ENCODE peak calls at places on chromosomes 5 and 9, in eight cellular contexts. One of them, this sample, is unnamed.

GRCh38 chr5:61322738-61323429 is 9.2 kb upstream of the ZSWIM6 start:
- DNase-seq in PC-3: peak; percentile 71
- DNase-seq in heart right ventricle: no peak
- DNase-seq in neural progenitor cell: no peak
- DNase-seq in cardiac fibroblast: peak; percentile 76
- DNase-seq in CD8-positive, alpha-beta T cell: no peak
- DNase-seq in gastrocnemius medialis: no peak
- DNase-seq in uterus: no peak
- DNase-seq in this sample: no peak

GRCh38 chr5:121053055-121053985 is 589.2 kb downstream of the PRR16 start:
- DNase-seq in PC-3: peak; percentile 9
- DNase-seq in heart right ventricle: no peak
- DNase-seq in neural progenitor cell: no peak
- DNase-seq in cardiac fibroblast: no peak
- DNase-seq in CD8-positive, alpha-beta T cell: no peak
- DNase-seq in gastrocnemius medialis: no peak
- DNase-seq in uterus: no peak
- DNase-seq in this sample: no peak

GRCh38 chr5:146043722-146044121 is 61.7 kb downstream of the PLAC8L1 start:
- DNase-seq in PC-3: no peak
- DNase-seq in heart right ventricle: no peak
- DNase-seq in neural progenitor cell: no peak
- DNase-seq in cardiac fibroblast: no peak
- DNase-seq in CD8-positive, alpha-beta T cell: no peak
- DNase-seq in gastrocnemius medialis: no peak
- DNase-seq in uterus: no peak
- DNase-seq in this sample: no peak

GRCh38 chr9:122338989-122339388 is 31.8 kb upstream of the PTGS1 start:
- DNase-seq in PC-3: no peak
- DNase-seq in heart right ventricle: no peak
- DNase-seq in neural progenitor cell: no peak
- DNase-seq in cardiac fibroblast: no peak
- DNase-seq in CD8-positive, alpha-beta T cell: no peak
- DNase-seq in gastrocnemius medialis: no peak
- DNase-seq in uterus: no peak
- DNase-seq in this sample: peak; percentile 59

GRCh38 chr9:93217706-93218105 is 33.8 kb downstream of the WNK2 start:
- DNase-seq in PC-3: no peak
- DNase-seq in heart right ventricle: no peak
- DNase-seq in neural progenitor cell: no peak
- DNase-seq in cardiac fibroblast: no peak
- DNase-seq in CD8-positive, alpha-beta T cell: no peak
- DNase-seq in gastrocnemius medialis: peak; percentile 89
- DNase-seq in uterus: no peak
- DNase-seq in this sample: no peak

GRCh38 chr9:126222835-126223431 is 103.7 kb upstream of the MVB12B start:
- DNase-seq in PC-3: no peak
- DNase-seq in heart right ventricle: no peak
- DNase-seq in neural progenitor cell: no peak
- DNase-seq in cardiac fibroblast: no peak
- DNase-seq in CD8-positive, alpha-beta T cell: no peak
- DNase-seq in gastrocnemius medialis: no peak
- DNase-seq in uterus: no peak
- DNase-seq in this sample: no peak

GRCh38 chr5:150017606-150018005 is 17.1 kb downstream of the HMGXB3 start:
- DNase-seq in PC-3: peak; percentile 99
- DNase-seq in heart right ventricle: no peak
- DNase-seq in neural progenitor cell: no peak
- DNase-seq in cardiac fibroblast: no peak
- DNase-seq in CD8-positive, alpha-beta T cell: no peak
- DNase-seq in gastrocnemius medialis: no peak
- DNase-seq in uterus: no peak
- DNase-seq in this sample: no peak

GRCh38 chr9:108569624-108570023 is 286.2 kb downstream of the ACTL7B start:
- DNase-seq in PC-3: peak; percentile 46
- DNase-seq in heart right ventricle: no peak
- DNase-seq in neural progenitor cell: no peak
- DNase-seq in cardiac fibroblast: peak; percentile 18
- DNase-seq in CD8-positive, alpha-beta T cell: no peak
- DNase-seq in gastrocnemius medialis: peak; percentile 26
- DNase-seq in uterus: no peak
- DNase-seq in this sample: no peak

GRCh38 chr5:76270214-76270613 is 132.9 kb upstream of the IQGAP2 start:
- DNase-seq in PC-3: no peak
- DNase-seq in heart right ventricle: no peak
- DNase-seq in neural progenitor cell: no peak
- DNase-seq in cardiac fibroblast: no peak
- DNase-seq in CD8-positive, alpha-beta T cell: no peak
- DNase-seq in gastrocnemius medialis: no peak
- DNase-seq in uterus: no peak
- DNase-seq in this sample: no peak

GRCh38 chr9:19155106-19155999 is 28.1 kb upstream of the PLIN2 start:
- DNase-seq in PC-3: peak; percentile 28
- DNase-seq in heart right ventricle: no peak
- DNase-seq in neural progenitor cell: no peak
- DNase-seq in cardiac fibroblast: no peak
- DNase-seq in CD8-positive, alpha-beta T cell: no peak
- DNase-seq in gastrocnemius medialis: no peak
- DNase-seq in uterus: no peak
- DNase-seq in this sample: no peak

GRCh38 chr9:14346301-14346721 is 32.4 kb upstream of the NFIB start:
- DNase-seq in PC-3: no peak
- DNase-seq in heart right ventricle: peak; percentile 49
- DNase-seq in neural progenitor cell: peak; percentile 47
- DNase-seq in cardiac fibroblast: no peak
- DNase-seq in CD8-positive, alpha-beta T cell: no peak
- DNase-seq in gastrocnemius medialis: peak; percentile 63
- DNase-seq in uterus: no peak
- DNase-seq in this sample: peak; percentile 91

GRCh38 chr5:148932355-148932935 is 106.0 kb downstream of the ADRB2 start:
- DNase-seq in PC-3: no peak
- DNase-seq in heart right ventricle: no peak
- DNase-seq in neural progenitor cell: no peak
- DNase-seq in cardiac fibroblast: no peak
- DNase-seq in CD8-positive, alpha-beta T cell: no peak
- DNase-seq in gastrocnemius medialis: no peak
- DNase-seq in uterus: no peak
- DNase-seq in this sample: no peak

GRCh38 chr5:175800656-175801081 is 70.7 kb upstream of the CPLX2 start:
- DNase-seq in PC-3: peak; percentile 76
- DNase-seq in heart right ventricle: no peak
- DNase-seq in neural progenitor cell: no peak
- DNase-seq in cardiac fibroblast: peak; percentile 12
- DNase-seq in CD8-positive, alpha-beta T cell: no peak
- DNase-seq in gastrocnemius medialis: no peak
- DNase-seq in uterus: no peak
- DNase-seq in this sample: no peak

GRCh38 chr5:175798626-175799025 is 72.8 kb upstream of the CPLX2 start:
- DNase-seq in PC-3: no peak
- DNase-seq in heart right ventricle: no peak
- DNase-seq in neural progenitor cell: no peak
- DNase-seq in cardiac fibroblast: no peak
- DNase-seq in CD8-positive, alpha-beta T cell: no peak
- DNase-seq in gastrocnemius medialis: no peak
- DNase-seq in uterus: no peak
- DNase-seq in this sample: no peak

GRCh38 chr5:175795959-175796358 is 75.4 kb upstream of the CPLX2 start:
- DNase-seq in PC-3: no peak
- DNase-seq in heart right ventricle: no peak
- DNase-seq in neural progenitor cell: no peak
- DNase-seq in cardiac fibroblast: no peak
- DNase-seq in CD8-positive, alpha-beta T cell: no peak
- DNase-seq in gastrocnemius medialis: no peak
- DNase-seq in uterus: no peak
- DNase-seq in this sample: no peak

GRCh38 chr5:175796536-175797499 is 74.6 kb upstream of the CPLX2 start:
- DNase-seq in PC-3: peak; percentile 80
- DNase-seq in heart right ventricle: peak; percentile 80
- DNase-seq in neural progenitor cell: peak; percentile 98
- DNase-seq in cardiac fibroblast: peak; percentile 85
- DNase-seq in CD8-positive, alpha-beta T cell: peak; percentile 83
- DNase-seq in gastrocnemius medialis: peak; percentile 17
- DNase-seq in uterus: no peak
- DNase-seq in this sample: peak; percentile 89

GRCh38 chr5:175797521-175798038 is 73.8 kb upstream of the CPLX2 start:
- DNase-seq in PC-3: peak; percentile 9
- DNase-seq in heart right ventricle: no peak
- DNase-seq in neural progenitor cell: peak; percentile 67
- DNase-seq in cardiac fibroblast: no peak
- DNase-seq in CD8-positive, alpha-beta T cell: no peak
- DNase-seq in gastrocnemius medialis: no peak
- DNase-seq in uterus: no peak
- DNase-seq in this sample: no peak
- TF ChIP-seq CTCF in PC-3: no peak
- TF ChIP-seq CTCF in heart right ventricle: no peak
- TF ChIP-seq CTCF in neural progenitor cell: no peak
- TF ChIP-seq CTCF in cardiac fibroblast: no peak
- TF ChIP-seq CTCF in CD8-positive, alpha-beta T cell: no peak
- TF ChIP-seq CTCF in gastrocnemius medialis: no peak
- TF ChIP-seq CTCF in uterus: no peak
- TF ChIP-seq CTCF in this sample: no peak

DNA sequence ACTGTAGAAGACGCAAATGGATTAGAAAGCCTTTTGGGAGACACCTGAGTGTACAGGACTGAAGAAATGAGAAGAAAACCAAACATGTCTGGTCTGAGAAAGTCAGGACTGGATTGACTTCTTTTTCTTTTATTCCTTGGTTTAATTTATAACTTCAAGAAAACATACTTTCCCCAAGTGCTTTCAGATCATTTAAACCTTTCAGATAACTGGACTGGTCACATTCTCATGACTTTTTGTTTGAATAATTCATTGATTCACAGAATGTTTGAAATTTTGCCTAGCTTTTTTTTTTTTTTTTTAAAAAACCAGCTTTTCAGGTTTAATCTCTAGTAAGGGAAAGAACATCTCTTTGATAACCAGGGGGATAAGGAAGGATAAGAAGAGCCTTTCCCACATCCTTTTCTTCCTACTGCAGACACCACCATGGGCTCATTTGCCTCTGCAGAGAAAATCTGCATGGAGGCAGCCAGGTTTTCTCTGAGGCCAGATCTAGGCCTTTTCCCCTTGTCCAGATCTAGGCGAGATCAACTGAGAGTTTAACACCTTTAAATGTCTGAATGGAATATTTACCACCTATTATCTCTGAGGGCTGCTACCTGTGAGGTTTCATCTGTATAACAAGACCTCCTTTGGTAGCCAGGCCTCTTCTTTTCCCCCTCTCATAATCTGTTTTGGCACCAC is 44.9 kb upstream of the SLC28A3 start:
- DNase-seq in PC-3: no peak
- DNase-seq in heart right ventricle: no peak
- DNase-seq in neural progenitor cell: no peak
- DNase-seq in cardiac fibroblast: no peak
- DNase-seq in CD8-positive, alpha-beta T cell: no peak
- DNase-seq in gastrocnemius medialis: no peak
- DNase-seq in uterus: no peak
- DNase-seq in this sample: no peak
- TF ChIP-seq CTCF in PC-3: no peak
- TF ChIP-seq CTCF in heart right ventricle: no peak
- TF ChIP-seq CTCF in neural progenitor cell: no peak
- TF ChIP-seq CTCF in cardiac fibroblast: no peak
- TF ChIP-seq CTCF in CD8-positive, alpha-beta T cell: no peak
- TF ChIP-seq CTCF in gastrocnemius medialis: no peak
- TF ChIP-seq CTCF in uterus: no peak
- TF ChIP-seq CTCF in this sample: no peak

DNA sequence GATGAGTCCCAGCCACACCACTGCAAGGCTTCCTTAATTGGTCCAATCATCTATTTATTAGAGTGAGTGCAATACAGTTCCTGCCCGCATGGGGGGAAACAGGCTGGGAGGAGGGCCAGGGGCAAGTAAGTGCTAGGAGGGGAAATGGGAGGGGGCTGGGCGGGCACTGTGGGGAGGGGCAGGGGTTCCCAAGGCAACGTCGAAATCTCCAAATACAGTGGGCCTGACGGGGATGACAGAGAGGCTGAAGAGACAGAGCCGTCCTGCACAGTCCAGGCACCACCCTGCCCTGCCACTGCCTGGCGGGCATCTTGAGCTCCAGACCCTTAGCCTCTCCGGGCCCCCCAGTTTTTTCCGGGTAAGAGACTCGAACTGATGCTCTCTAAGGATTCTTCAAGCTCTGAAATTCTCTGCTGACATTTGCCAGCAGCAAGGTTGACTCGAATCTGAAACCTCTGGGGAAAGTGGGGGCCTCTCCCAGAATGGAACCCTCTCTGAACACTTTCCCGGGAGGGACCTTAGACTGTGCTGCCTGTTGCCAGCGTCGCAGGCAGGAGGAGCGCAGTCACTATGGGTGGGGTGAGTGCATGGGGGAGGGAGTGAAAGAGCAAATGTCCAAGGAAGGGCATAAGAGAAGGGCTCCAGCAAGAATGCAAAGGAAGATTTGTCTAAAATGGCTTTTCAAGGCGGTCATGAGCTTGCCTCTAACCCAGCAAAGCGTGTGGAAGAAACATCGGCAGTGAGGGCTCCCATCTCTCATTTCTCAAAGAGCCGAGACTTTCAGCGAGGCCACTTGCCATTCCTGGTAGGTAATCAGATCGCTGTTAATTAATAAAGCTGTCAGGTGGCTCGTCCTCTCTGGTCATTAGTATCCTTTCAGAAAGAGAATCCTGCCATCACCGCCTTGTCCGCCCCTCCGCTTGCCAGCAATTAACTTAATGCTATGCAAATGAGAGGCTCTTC is 98.9 kb downstream of the GTF3C4 start:
- DNase-seq in PC-3: peak; percentile 41
- DNase-seq in heart right ventricle: peak; percentile 48
- DNase-seq in neural progenitor cell: peak; percentile 80
- DNase-seq in cardiac fibroblast: peak; percentile 82
- DNase-seq in CD8-positive, alpha-beta T cell: peak; percentile 75
- DNase-seq in gastrocnemius medialis: peak; percentile 22
- DNase-seq in uterus: peak; percentile 38
- DNase-seq in this sample: no peak
- TF ChIP-seq CTCF in PC-3: peak; percentile 40
- TF ChIP-seq CTCF in heart right ventricle: peak; percentile 44
- TF ChIP-seq CTCF in neural progenitor cell: peak; percentile 55
- TF ChIP-seq CTCF in cardiac fibroblast: peak; percentile 42
- TF ChIP-seq CTCF in CD8-positive, alpha-beta T cell: peak; percentile 42
- TF ChIP-seq CTCF in gastrocnemius medialis: no peak
- TF ChIP-seq CTCF in uterus: peak; percentile 61
- TF ChIP-seq CTCF in this sample: no peak

DNA sequence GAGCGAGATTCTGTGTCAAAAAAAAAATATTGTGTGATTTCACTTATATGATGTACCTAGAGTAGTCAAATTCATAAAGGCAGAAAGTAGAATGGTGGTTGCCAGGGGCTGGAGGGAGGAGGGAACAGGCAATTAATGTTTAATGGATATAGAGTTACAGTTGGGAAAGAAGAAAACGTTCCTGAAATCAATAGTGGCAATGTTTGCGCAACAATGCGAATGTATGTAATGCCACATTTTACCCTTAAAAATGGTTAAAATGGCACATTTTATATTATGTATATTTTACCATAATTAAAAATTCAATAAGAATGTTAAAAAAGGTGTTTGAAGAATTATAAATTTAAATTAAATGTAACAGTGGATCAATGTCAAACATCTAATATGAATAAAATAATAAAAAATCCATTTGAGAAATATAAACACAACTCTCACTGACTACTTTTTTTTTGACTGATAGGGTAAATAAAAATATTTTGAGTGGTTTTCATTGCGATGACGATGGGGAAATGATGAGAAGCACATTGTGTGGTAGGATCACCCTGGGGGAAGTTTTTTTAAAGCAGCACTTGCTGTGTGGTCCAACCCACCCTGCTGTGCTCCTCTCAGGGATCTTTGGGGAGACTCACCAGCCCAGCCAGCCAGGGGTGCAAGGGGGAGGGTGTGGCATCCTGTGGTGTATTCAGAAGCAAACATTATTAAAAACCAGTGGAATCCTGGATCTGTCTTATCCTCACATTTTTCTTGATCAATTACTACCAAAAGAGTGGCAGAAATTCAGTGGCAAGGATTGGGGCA is 4.3 kb downstream of the FYB1 start:
- DNase-seq in PC-3: no peak
- DNase-seq in heart right ventricle: no peak
- DNase-seq in neural progenitor cell: no peak
- DNase-seq in cardiac fibroblast: no peak
- DNase-seq in CD8-positive, alpha-beta T cell: peak; percentile 64
- DNase-seq in gastrocnemius medialis: no peak
- DNase-seq in uterus: no peak
- DNase-seq in this sample: no peak
- TF ChIP-seq CTCF in PC-3: no peak
- TF ChIP-seq CTCF in heart right ventricle: no peak
- TF ChIP-seq CTCF in neural progenitor cell: no peak
- TF ChIP-seq CTCF in cardiac fibroblast: no peak
- TF ChIP-seq CTCF in CD8-positive, alpha-beta T cell: no peak
- TF ChIP-seq CTCF in gastrocnemius medialis: no peak
- TF ChIP-seq CTCF in uterus: no peak
- TF ChIP-seq CTCF in this sample: no peak